ENCODE peak calls at places on chromosomes 7 and 10, in four cellular contexts. D, N, L and I are unnamed samples.

GRCh38 chr10:44752451-44753441 is 158.4 kb upstream of the TMEM72 start:
- DNase-seq in D (peak), L (peak), N (no peak), I (no peak)

GRCh38 chr10:79391231-79392019 is 44.2 kb downstream of the PPIF start:
- DNase-seq in N (no peak), D (no peak), L (no peak), I (no peak)

GRCh38 chr7:148856035-148856881 is 27.8 kb downstream of the EZH2 start:
- DNase-seq in L (peak), N (peak), D (no peak), I (peak)

GRCh38 chr10:29880856-29881255 is 178.5 kb downstream of the JCAD start:
- DNase-seq in D (no peak), L (no peak), N (no peak), I (no peak)

GRCh38 chr7:24764972-24765744 is 7.9 kb upstream of the GSDME start:
- DNase-seq in N (no peak), L (no peak), D (no peak), I (no peak)

GRCh38 chr10:44310762-44311562 is 73.9 kb downstream of the CXCL12 start:
- DNase-seq in L (no peak), D (peak), N (peak), I (peak)

GRCh38 chr7:137909042-137909441 is 62.3 kb upstream of the DGKI start:
- DNase-seq in N (no peak), L (no peak), D (no peak), I (no peak)

GRCh38 chr7:96786261-96786997 is 76.8 kb upstream of the SEM1 start:
- DNase-seq in D (no peak), L (no peak), N (no peak), I (no peak)

GRCh38 chr7:149027560-149028345 is 552 bp downstream of the PDIA4 start:
- DNase-seq in N (no peak), D (no peak), L (no peak), I (no peak)

GRCh38 chr10:68406111-68406814 is 814 bp downstream of the RUFY2 start:
- DNase-seq in L (no peak), N (peak), D (peak), I (peak)

GRCh38 chr7:117728858-117729257 is 144.4 kb downstream of the CTTNBP2 start:
- DNase-seq in L (no peak), D (no peak), N (no peak), I (no peak)

DNA sequence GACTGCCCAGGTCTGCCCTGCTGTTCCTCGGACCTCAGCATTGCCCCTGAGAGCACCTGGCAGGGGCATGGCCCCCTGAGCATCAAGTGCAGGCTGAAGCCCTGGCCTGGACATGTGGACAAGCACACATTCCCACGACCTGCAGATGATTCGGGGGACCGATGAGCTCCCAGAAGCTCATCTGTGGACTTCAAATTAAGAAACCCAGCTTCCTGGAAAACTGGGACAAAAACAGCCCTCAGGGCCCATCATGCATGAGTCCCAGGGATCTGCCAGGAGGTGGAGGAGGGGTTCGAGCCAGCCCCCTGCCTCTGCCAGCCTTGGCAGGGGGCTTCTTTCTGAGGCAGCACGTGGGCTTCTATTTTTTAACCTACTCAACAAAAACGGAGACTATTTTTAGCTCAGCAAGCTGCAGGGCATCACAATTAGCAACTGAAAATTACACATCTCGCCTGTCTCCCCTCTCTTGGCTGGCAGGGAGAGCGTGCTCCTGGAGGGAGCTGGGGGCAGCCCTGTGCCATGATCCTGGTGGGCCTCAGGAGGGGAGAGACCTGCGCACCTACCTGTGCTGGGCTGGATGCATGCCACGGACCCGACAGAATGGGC is 51.8 kb downstream of the RASGEF1A start:
- DNase-seq in N (no peak), D (no peak), L (no peak), I (no peak)
- TF ChIP-seq CTCF in N (no peak), D (no peak), L (no peak), I (no peak)

DNA sequence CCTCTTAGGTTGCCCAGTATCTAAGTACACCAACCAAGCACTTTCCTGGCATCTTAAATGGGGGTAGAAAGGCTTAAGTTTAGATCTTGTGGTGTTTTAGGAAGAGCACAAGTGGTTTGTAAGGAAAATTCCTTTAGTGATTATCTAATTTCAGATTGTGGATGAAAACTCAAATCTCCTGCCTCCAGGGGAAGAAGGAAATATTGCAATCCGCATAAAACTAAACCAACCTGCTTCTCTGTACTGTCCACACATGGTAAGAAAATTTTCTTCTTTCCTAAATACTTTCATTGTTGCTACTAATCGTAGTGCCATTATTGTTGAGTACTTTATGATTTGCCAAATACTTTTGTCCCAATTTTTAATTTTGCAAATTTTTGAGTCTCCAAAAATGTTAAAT is 31.1 kb downstream of the ACSM6 start:
- DNase-seq in L (no peak), D (no peak), N (no peak), I (no peak)
- TF ChIP-seq CTCF in L (peak), D (no peak), N (no peak), I (no peak)

GRCh38 chr7:128084896-128085608 is 53.8 kb upstream of the LRRC4 start:
- DNase-seq in N (no peak), L (no peak), D (no peak), I (no peak)

GRCh38 chr7:128080169-128080568 is 48.9 kb upstream of the LRRC4 start:
- DNase-seq in L (no peak), D (no peak), N (no peak), I (no peak)

GRCh38 chr7:128081351-128081750 is 50.1 kb upstream of the LRRC4 start:
- DNase-seq in N (no peak), D (no peak), L (no peak), I (no peak)

GRCh38 chr7:128078309-128078708 is 47.1 kb upstream of the LRRC4 start:
- DNase-seq in N (no peak), L (no peak), D (no peak), I (no peak)

DNA sequence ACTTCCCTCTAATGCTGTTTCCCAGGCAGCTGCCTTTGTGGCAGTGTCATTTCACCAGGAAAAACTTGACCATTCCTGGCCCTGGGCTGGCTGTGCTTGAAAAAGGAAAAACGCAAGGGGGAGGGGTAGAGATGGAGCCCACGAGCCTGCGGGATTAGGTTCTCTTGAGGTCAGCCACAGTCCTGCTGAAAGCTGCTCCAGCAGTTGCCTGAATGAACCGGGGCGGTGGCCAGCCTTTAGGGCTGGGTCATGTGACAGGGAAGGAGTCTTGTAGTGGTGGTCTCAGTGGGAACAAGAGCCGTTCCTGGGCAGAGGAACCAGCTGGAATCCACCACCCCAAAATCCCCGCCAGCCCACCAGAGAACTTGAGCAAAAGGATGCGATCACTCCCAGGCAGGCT is 51.2 kb upstream of the LRRC4 start:
- DNase-seq in N (no peak), L (no peak), D (no peak), I (no peak)
- TF ChIP-seq CTCF in N (no peak), L (no peak), D (no peak), I (no peak)

DNA sequence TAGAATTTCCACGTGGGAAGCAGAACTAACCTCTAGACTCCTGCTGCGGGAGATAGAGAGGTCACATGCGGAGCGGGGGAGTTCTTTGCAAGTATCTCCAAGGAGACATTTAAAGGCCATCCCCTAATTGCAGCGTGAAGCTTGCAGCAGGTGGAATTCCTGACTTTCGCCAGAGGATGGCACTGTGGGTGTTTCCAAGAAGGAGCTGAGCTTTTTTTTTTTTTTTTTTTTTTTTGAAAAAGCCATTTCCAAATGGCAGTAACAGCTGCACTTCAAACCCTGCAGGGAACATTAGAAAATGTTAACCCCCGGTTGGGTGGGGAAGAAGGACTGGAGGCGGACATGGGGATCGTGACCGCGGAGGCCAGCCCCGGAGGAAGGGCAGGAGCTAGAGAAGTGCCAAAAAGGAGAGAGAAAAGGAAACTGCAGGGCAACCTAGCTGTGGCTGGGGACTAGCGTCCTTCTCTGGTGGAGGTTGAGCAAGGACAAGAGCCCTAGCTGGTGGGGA is 487.7 kb downstream of the TYW1 start:
- DNase-seq in L (peak), N (peak), D (peak), I (peak)
- TF ChIP-seq CTCF in L (peak), N (no peak), D (peak), I (peak)

DNA sequence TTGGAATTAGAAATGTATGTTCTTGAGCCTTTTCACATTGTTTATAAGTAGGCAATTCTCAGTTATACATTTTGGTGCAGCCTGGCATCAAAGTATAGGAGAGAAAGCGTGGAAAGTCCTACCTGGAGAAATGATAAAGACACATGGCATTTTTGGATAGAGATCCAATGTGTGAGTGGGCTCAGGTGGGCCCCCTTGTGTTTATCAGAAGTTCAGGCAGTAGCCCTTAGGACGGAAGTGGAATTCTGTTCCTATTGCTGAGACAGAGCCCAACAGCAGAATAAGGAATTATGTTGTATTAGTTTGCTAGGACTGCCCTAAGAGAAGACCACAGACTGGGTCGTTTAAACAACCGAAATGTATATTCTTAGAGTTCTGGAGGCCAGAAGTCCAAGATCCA is 85.2 kb upstream of the AMPH start:
- DNase-seq in D (no peak), N (no peak), L (no peak), I (no peak)
- TF ChIP-seq CTCF in D (no peak), N (no peak), L (peak), I (no peak)

GRCh38 chr7:142012825-142013506 is 17.3 kb downstream of the MGAM start:
- DNase-seq in L (no peak), D (no peak), N (no peak), I (no peak)
- TF ChIP-seq CTCF in L (no peak), D (no peak), N (no peak), I (no peak)

GRCh38 chr7:142185069-142185468 is 72.8 kb downstream of the PRSS58 start:
- DNase-seq in N (no peak), L (no peak), D (no peak), I (no peak)

GRCh38 chr7:142194201-142194600 is 63.7 kb downstream of the PRSS58 start:
- DNase-seq in L (no peak), N (no peak), D (no peak), I (no peak)

GRCh38 chr7:142188159-142188558 is 69.7 kb downstream of the PRSS58 start:
- DNase-seq in D (no peak), L (no peak), N (no peak), I (no peak)

DNA sequence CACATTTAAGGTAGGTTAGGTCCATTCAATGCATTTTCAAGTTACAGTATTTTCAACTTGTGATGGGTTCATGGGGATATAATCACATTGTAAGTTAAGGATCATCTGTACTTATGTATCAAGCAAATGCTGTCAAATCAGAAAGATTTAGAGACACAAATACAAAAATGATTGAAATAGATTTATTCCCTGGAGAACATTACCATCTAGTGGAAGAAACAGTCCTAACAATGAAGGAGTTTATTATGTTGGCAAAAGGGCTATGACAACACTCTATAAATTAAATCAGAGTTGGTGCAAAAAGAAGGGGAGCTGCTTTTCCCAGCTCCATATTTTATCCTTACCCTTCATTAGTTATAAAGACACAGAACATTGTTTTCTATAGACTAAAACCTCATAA is 69.0 kb downstream of the PRSS58 start:
- DNase-seq in D (no peak), L (no peak), N (no peak), I (no peak)
- TF ChIP-seq CTCF in D (no peak), L (peak), N (no peak), I (peak)

DNA sequence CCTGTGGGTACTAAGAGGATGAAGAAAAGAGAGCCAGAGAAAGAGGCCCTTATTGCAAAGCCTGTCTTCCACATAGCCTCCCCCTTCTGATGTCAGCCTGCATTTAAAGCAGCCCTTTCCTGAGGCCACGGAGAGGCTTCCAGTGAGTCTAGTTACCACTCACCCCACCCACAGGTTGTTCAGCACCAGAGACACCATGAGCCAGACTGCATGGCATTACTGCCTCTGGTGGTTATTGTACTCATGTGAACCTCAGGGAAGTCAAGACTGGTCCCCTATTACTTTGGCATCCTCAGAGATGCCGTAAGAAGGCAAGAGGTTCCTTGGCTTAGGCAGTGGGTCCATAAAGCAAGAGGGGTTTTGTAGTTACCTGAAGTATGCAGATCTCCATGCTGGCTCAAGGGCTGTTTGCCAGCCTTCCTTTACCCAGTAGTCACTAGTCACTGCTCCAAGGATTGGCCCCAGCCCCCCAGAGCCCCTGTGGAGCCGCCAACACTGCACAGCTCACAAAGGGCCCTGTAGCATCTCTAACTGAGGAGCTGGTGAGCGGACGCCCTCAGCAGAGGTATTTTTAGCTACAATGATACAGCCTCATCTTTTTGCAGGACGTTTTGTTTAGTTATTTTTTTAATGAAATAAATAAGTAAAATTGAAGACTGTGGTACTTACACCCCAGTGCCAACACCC is 20.7 kb downstream of the LRRC4 start:
- DNase-seq in N (no peak), L (no peak), D (no peak), I (no peak)
- TF ChIP-seq CTCF in N (no peak), L (no peak), D (peak), I (peak)